ENCODE peak calls at places on chromosomes 1 and 21, in five cellular contexts. D is NB4, H is HCT116, Z is K562, R is A549. K is an unnamed sample.

GRCh38 chr1:225567789-225568188 is 85.1 kb downstream of the ENAH start:
- DNase-seq in D (peak; percentile 13), H (no peak), Z (peak; percentile 29), R (no peak), K (peak; percentile 6)

GRCh38 chr1:216178266-216178665 is 245.0 kb downstream of the USH2A start:
- DNase-seq in D (no peak), H (no peak), Z (no peak), R (no peak), K (no peak)

GRCh38 chr1:180630408-180631196 is 1.2 kb upstream of the XPR1 start:
- DNase-seq in D (no peak), H (no peak), Z (no peak), R (no peak), K (no peak)

GRCh38 chr1:117860906-117861610 is 68.4 kb downstream of the GDAP2 start:
- DNase-seq in D (no peak), H (no peak), Z (no peak), R (no peak), K (no peak)

GRCh38 chr1:99858285-99858684 is 8.1 kb downstream of the AGL start:
- DNase-seq in D (no peak), H (no peak), Z (no peak), R (no peak), K (no peak)

GRCh38 chr1:27634166-27634981 is 611 bp downstream of the FGR start:
- DNase-seq in D (peak; percentile 62), H (no peak), Z (no peak), R (no peak), K (no peak)

GRCh38 chr1:181910905-181911304 is 150.6 kb downstream of the ZNF648 start:
- DNase-seq in D (peak; percentile 3), H (no peak), Z (peak; percentile 30), R (no peak), K (no peak)

GRCh38 chr1:170001266-170001665 is 73.2 kb downstream of the KIFAP3 start:
- DNase-seq in D (no peak), H (no peak), Z (no peak), R (no peak), K (no peak)

GRCh38 chr1:29332204-29332603 is 95.9 kb downstream of the PTPRU start:
- DNase-seq in D (peak; percentile 58), H (peak; percentile 26), Z (peak; percentile 65), R (no peak), K (peak; percentile 59)

GRCh38 chr1:201483373-201483949 is 14.5 kb upstream of the PHLDA3 start:
- DNase-seq in D (no peak), H (no peak), Z (no peak), R (no peak), K (no peak)

GRCh38 chr21:43880111-43880985 is 15.3 kb downstream of the AGPAT3 start:
- DNase-seq in D (peak; percentile 40), H (peak; percentile 81), Z (no peak), R (no peak), K (no peak)

GRCh38 chr1:156927215-156928042 is 7.0 kb downstream of the LRRC71 start:
- DNase-seq in D (peak; percentile 78), H (peak; percentile 66), Z (peak; percentile 74), R (peak; percentile 87), K (peak; percentile 48)

GRCh38 chr21:14451520-14451919 is 68.6 kb upstream of the HSPA13 start:
- DNase-seq in D (no peak), H (no peak), Z (no peak), R (no peak), K (no peak)

GRCh38 chr1:67371043-67371442 is 59.2 kb downstream of the SERBP1 start:
- DNase-seq in D (no peak), H (no peak), Z (no peak), R (no peak), K (no peak)

GRCh38 chr1:29991815-29992214 is 731.6 kb downstream of the MATN1 start:
- DNase-seq in D (no peak), H (no peak), Z (no peak), R (no peak), K (no peak)

GRCh38 chr1:53654216-53655210 is 84.5 kb downstream of the GLIS1 start:
- DNase-seq in D (no peak), H (no peak), Z (peak; percentile 36), R (no peak), K (no peak)

GRCh38 chr1:228210076-228210651 is 2.3 kb downstream of the OBSCN start:
- DNase-seq in D (no peak), H (peak; percentile 40), Z (no peak), R (peak; percentile 33), K (no peak)

GRCh38 chr21:34008618-34009017 is 64.8 kb upstream of the MRPS6 start:
- DNase-seq in D (no peak), H (no peak), Z (no peak), R (no peak), K (no peak)

GRCh38 chr1:183310753-183311465 is 107.3 kb downstream of the NMNAT2 start:
- DNase-seq in D (no peak), H (no peak), Z (no peak), R (no peak), K (no peak)

GRCh38 chr1:219443763-219444162 is 169.1 kb downstream of the ZC3H11B start:
- DNase-seq in D (no peak), H (no peak), Z (no peak), R (no peak), K (no peak)

GRCh38 chr1:80171101-80171500 is 1164.6 kb upstream of the ADGRL4 start:
- DNase-seq in D (no peak), H (no peak), Z (no peak), R (no peak), K (no peak)

GRCh38 chr1:87346130-87346804 is 17.6 kb downstream of the LMO4 start:
- DNase-seq in D (no peak), H (no peak), Z (no peak), R (no peak), K (no peak)

GRCh38 chr21:38054334-38054733 is 138.1 kb upstream of the KCNJ6 start:
- DNase-seq in D (no peak), H (no peak), Z (no peak), R (no peak), K (no peak)

GRCh38 chr1:53190210-53190611 is 6.4 kb upstream of the CPT2 start:
- DNase-seq in D (no peak), H (no peak), Z (peak; percentile 37), R (no peak), K (no peak)

GRCh38 chr1:33438364-33439145 is 7.7 kb upstream of the PHC2 start:
- DNase-seq in D (no peak), H (no peak), Z (peak; percentile 64), R (no peak), K (no peak)

GRCh38 chr1:33441088-33441745 is 10.3 kb upstream of the PHC2 start:
- DNase-seq in D (no peak), H (no peak), Z (no peak), R (no peak), K (peak; percentile 31)

GRCh38 chr1:33442141-33442540 is 11.2 kb upstream of the PHC2 start:
- DNase-seq in D (no peak), H (no peak), Z (no peak), R (no peak), K (no peak)

GRCh38 chr1:33436557-33437296 is 5.8 kb upstream of the PHC2 start:
- DNase-seq in D (no peak), H (peak; percentile 63), Z (no peak), R (no peak), K (no peak)

GRCh38 chr1:33439662-33440061 is 8.8 kb upstream of the PHC2 start:
- DNase-seq in D (no peak), H (no peak), Z (no peak), R (no peak), K (no peak)
- TF ChIP-seq MAX in D (no peak), H (no peak), Z (no peak), R (no peak), K (no peak)

DNA sequence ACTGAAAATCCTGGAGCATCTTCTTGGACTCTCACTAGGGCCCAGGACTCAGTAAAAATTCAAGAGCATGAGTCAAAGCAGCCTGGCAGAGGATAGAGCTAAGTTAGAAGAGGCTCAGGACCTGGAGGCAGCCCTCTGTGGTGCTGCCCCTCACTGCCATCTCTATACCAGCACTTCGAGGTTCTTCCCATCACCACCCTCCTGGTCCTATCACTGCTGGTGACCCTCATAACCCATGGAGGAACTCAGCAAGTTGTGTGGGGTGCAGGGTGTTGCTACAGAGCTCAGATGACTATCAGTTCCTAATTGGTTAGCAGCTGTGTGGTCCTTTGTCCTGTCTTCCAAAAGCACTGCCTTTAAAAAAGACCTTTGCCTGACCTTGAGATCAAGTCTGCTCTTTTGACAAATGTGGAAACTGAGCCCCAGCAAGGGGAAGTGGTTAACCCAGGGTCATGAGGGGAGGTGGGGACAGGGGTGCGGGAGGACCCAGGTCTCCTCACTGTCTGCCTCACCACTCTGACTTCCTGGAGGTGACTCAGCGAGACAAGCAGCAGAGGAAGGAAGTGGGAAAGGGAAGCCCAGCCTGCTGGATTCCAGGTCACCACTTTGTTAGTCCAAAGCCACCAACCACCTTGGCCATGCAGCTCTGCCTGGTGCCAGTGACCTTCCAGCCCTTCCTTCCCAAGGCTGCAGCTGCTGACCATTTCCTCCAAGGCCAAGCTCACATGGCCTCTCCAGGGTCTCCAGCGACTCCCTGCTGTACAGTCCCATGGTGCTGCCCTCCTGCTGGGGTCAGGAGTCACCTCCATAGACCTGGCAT is 199.4 kb upstream of the EDN2 start:
- DNase-seq in D (peak; percentile 79), H (no peak), Z (peak; percentile 27), R (no peak), K (no peak)
- TF ChIP-seq MAX in D (peak; percentile 4), H (peak; percentile 46), Z (no peak), R (no peak), K (no peak)

GRCh38 chr1:9278585-9279153 is 14.0 kb upstream of the SPSB1 start:
- DNase-seq in D (no peak), H (no peak), Z (no peak), R (no peak), K (no peak)

GRCh38 chr1:9279172-9279840 is 13.4 kb upstream of the SPSB1 start:
- DNase-seq in D (no peak), H (no peak), Z (no peak), R (no peak), K (peak; percentile 54)

GRCh38 chr1:9281907-9282306 is 10.8 kb upstream of the SPSB1 start:
- DNase-seq in D (no peak), H (no peak), Z (no peak), R (no peak), K (no peak)

GRCh38 chr1:9281071-9281827 is 11.4 kb upstream of the SPSB1 start:
- DNase-seq in D (no peak), H (no peak), Z (no peak), R (no peak), K (no peak)

DNA sequence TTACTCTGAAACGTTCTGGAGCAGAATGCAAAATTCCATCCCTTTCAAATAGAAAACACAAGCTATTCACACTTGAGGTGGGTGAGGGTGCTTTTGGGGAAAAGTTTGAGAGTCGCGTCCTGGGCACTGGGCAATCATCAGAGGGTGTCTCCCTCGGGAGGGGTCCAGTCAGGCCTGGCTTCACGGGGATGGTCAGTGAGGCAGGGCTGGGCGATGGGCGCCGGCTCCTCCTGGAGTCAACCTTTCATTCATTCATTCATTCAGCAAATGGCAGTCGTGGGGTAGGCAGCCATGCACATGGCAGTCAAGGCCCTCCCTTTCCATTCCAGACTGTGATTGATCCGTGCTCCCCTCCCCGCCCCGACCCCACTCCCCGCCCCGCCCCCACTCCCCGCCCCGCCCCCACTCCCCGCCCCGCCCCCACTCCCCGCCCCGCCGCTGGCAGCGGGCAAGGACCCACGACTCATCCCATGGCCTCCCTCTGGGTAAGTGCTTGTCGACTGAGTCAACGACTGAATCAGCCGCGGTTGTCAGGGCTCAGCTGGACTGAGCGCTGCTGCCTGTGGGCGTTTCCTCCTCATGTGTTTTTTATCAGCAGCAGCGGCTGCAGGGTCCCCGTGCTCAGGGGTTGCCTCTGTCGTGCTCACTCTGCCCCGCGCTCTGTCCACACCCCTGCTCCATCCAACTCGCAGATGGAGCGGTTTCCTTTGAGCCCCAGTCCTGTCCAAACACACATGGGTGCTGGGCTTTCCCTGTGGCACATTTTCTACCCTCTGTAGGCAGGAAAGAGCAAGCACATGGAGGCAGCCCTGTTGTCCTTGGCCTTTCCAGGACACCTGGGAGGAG is 12.5 kb upstream of the SPSB1 start:
- DNase-seq in D (peak; percentile 51), H (peak; percentile 67), Z (peak; percentile 49), R (peak; percentile 89), K (peak; percentile 35)
- TF ChIP-seq MAX in D (no peak), H (peak; percentile 84), Z (no peak), R (peak; percentile 54), K (peak; percentile 40)

GRCh38 chr1:172107261-172107820 is 266.0 kb downstream of the DNM3 start:
- DNase-seq in D (no peak), H (no peak), Z (no peak), R (no peak), K (no peak)
- TF ChIP-seq MAX in D (no peak), H (no peak), Z (no peak), R (no peak), K (no peak)